ENCODE peak calls at places on chromosomes 11 and 22, in four cellular contexts. P, W, F and L are unnamed samples.

GRCh38 chr11:114180301-114181055 is 115.7 kb upstream of the NNMT start:
- DNase-seq in P (peak; percentile 74), W (no peak), F (no peak), L (no peak)

GRCh38 chr11:132977746-132978145 is 554.6 kb downstream of the OPCML start:
- DNase-seq in P (no peak), F (no peak), W (no peak), L (no peak)

GRCh38 chr11:64872790-64873488 is 5.5 kb downstream of the EHD1 start:
- DNase-seq in W (no peak), F (no peak), P (peak; percentile 36), L (no peak)

GRCh38 chr11:2463766-2464277 is 19.0 kb downstream of the KCNQ1 start:
- DNase-seq in P (no peak), W (no peak), F (no peak), L (no peak)

GRCh38 chr22:46948411-46949144 is 186.1 kb downstream of the TBC1D22A start:
- DNase-seq in P (peak; percentile 12), W (no peak), F (peak; percentile 51), L (no peak)

GRCh38 chr11:65290448-65291165 is 24.1 kb upstream of the CDC42EP2 start:
- DNase-seq in W (no peak), P (peak; percentile 85), F (peak; percentile 92), L (no peak)

GRCh38 chr11:36702330-36703054 is 104.5 kb upstream of the RAG2 start:
- DNase-seq in P (peak; percentile 38), W (no peak), F (no peak), L (peak; percentile 25)

GRCh38 chr11:29750392-29750791 is 266.4 kb downstream of the KCNA4 start:
- DNase-seq in W (no peak), F (no peak), P (no peak), L (no peak)

GRCh38 chr22:40898850-40899357 is 37.0 kb upstream of the DNAJB7 start:
- DNase-seq in F (no peak), P (no peak), W (no peak), L (no peak)

GRCh38 chr11:10386861-10387208 is 68.2 kb upstream of the AMPD3 start:
- DNase-seq in W (no peak), P (no peak), F (no peak), L (no peak)

GRCh38 chr22:46007003-46007847 is 30.3 kb upstream of the WNT7B start:
- DNase-seq in F (peak; percentile 90), W (no peak), P (no peak), L (no peak)

GRCh38 chr11:68525930-68526329 is 65.4 kb downstream of the PPP6R3 start:
- DNase-seq in W (no peak), P (no peak), F (no peak), L (no peak)

GRCh38 chr11:6321356-6321755 is 1.1 kb upstream of the CAVIN3 start:
- DNase-seq in W (no peak), P (peak; percentile 32), F (no peak), L (no peak)

GRCh38 chr11:6655790-6656580 is at the start of gene DCHS1:
- DNase-seq in P (no peak), W (no peak), F (peak; percentile 78), L (peak; percentile 22)

DNA sequence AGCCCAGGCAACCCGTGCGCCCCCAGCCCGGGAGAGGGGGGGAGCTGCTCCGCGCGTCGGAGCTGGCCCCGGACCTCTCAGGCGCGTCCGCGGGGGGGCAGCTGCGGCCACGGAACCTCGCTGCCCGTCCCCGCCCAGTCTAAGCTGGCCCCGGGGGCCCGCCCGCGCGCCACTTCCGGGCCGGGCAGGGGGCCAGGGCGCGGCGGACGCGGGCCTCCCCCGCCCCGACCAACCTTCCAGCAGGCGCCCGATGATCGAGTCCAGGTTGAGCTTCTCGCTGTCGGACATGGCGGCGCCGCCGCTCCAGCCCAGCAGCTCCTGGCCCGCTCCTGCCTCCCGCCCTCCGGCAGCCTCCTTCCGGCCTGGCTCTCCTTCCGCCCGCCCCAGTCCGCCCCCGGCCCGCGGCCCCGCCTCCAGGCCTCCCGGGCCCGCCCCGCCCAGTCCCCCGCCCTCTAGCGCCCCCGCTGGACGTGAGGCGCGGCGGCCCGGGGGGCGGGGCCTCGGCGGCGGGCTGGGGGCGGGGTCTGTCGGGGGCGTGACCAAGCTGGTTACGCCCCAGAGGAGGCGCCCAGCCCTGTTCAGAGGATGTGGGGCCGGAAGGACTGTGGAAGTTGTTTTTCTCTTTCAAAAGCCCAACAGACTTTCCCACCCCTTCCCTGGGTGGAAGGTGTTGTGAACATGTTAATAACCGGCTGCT is at the start of gene PPP1CA:
- DNase-seq in W (peak; percentile 96), F (peak; percentile 94), P (peak; percentile 93), L (peak; percentile 98)
- TF ChIP-seq CTCF in W (no peak), F (peak; percentile 38), P (peak; percentile 21), L (no peak)

GRCh38 chr22:36775589-36775965 is 342 bp downstream of the IFT27 start:
- DNase-seq in P (peak; percentile 50), F (peak; percentile 69), W (no peak), L (no peak)

GRCh38 chr22:36775966-36776669 is at the start of gene IFT27:
- DNase-seq in P (peak; percentile 99), F (peak; percentile 100), W (peak; percentile 81), L (peak; percentile 69)

GRCh38 chr22:36771376-36772063 is 4.4 kb downstream of the IFT27 start:
- DNase-seq in F (peak; percentile 54), W (no peak), P (no peak), L (no peak)

GRCh38 chr22:36772451-36772850 is 3.5 kb downstream of the IFT27 start:
- DNase-seq in P (no peak), F (peak; percentile 27), W (no peak), L (no peak)

GRCh38 chr22:36773935-36774334 is 2.0 kb downstream of the IFT27 start:
- DNase-seq in W (no peak), F (no peak), P (no peak), L (no peak)
- TF ChIP-seq CTCF in W (no peak), F (peak; percentile 34), P (no peak), L (peak; percentile 69)

GRCh38 chr11:34653851-34654490 is 33.1 kb downstream of the EHF start:
- DNase-seq in W (no peak), P (peak; percentile 64), F (no peak), L (no peak)
- TF ChIP-seq CTCF in W (no peak), P (no peak), F (no peak), L (no peak)

GRCh38 chr11:96388891-96389603 is 665 bp downstream of the CCDC82 start:
- DNase-seq in W (no peak), F (no peak), P (no peak), L (no peak)

GRCh38 chr11:96390403-96390830 is 604 bp downstream of the JRKL start:
- DNase-seq in P (no peak), F (no peak), W (no peak), L (no peak)

GRCh38 chr11:96391698-96392307 is 2.0 kb downstream of the JRKL start:
- DNase-seq in F (no peak), P (no peak), W (no peak), L (no peak)

GRCh38 chr11:96393753-96394348 is 4.0 kb downstream of the JRKL start:
- DNase-seq in F (no peak), W (no peak), P (no peak), L (no peak)

DNA sequence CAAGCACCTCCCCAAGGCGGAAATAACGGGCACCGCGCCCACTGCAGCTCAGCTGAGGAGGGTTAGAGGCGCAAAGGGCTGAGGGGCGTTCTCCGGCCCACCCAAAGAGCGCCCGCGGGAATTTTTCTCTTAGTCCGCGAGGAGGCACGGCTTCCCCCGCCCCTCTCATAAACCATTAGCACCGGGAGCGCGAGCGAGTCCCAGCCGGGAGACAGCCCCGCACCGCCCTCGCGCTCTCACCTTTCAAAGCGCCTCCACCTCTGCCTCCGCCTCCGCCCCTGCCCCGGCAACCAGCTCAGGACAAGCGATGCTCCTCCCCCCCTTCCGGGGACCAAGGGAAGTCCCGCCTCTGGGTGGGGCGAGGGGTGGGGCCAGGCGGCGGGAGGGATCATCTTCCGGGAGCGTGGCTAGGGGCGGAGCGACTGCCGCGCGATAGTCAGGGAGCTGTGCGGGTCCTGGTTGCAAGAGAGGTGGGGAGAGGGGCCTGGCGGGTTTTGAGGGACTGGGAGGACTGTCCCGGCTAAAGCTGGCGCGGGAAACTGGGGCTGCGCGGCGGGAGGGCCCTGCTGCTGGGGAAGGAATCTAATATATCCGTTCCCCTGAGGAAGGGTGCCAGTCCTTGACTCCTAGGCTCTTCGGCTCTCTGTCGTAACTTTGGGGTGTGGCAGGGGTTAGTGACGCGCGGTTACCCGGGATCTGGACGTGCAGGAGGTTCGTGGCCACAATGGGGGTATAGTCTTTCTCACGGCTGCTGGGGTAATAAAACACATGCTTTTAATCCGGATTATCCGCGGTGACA is at the start of the genes CCDC82 and JRKL:
- DNase-seq in F (peak; percentile 98), P (peak; percentile 99), W (peak; percentile 99), L (peak; percentile 66)
- TF ChIP-seq CTCF in F (no peak), P (no peak), W (no peak), L (no peak)

GRCh38 chr11:111359223-111360149 is 19.6 kb downstream of the POU2AF1 start:
- DNase-seq in P (no peak), F (no peak), W (no peak), L (no peak)
- TF ChIP-seq CTCF in P (no peak), F (no peak), W (no peak), L (no peak)

GRCh38 chr11:43751726-43752125 is 71.2 kb downstream of the HSD17B12 start:
- DNase-seq in W (no peak), P (no peak), F (no peak), L (no peak)
- TF ChIP-seq CTCF in W (no peak), P (no peak), F (no peak), L (no peak)